ENCODE peak calls at places on chromosomes 2 and 18, in nine cellular contexts. A, K, R, X, W, U, Q, D and S are unnamed samples.

GRCh38 chr2:222038086-222038802 is 260.6 kb downstream of the PAX3 start:
- DNase-seq in A (no peak), K (no peak), R (no peak), X (no peak), W (no peak), U (no peak), Q (no peak), D (peak), S (no peak)

GRCh38 chr2:166091439-166091838 is 36.4 kb downstream of the SCN1A start:
- DNase-seq in A (no peak), K (peak), R (no peak), X (no peak), W (no peak), U (no peak), Q (no peak), D (peak), S (no peak)

GRCh38 chr2:241323777-241324176 is 8.1 kb downstream of the SEPTIN2 start:
- DNase-seq in A (no peak), K (no peak), R (no peak), X (no peak), W (no peak), U (no peak), Q (no peak), D (no peak), S (no peak)

GRCh38 chr2:179613701-179614100 is 247.7 kb downstream of the ZNF385B start:
- DNase-seq in A (no peak), K (no peak), R (no peak), X (no peak), W (no peak), U (no peak), Q (no peak), D (peak), S (no peak)

GRCh38 chr2:176148758-176149483 is 2.4 kb upstream of the HOXD4 start:
- DNase-seq in A (no peak), K (no peak), R (no peak), X (no peak), W (no peak), U (no peak), Q (no peak), D (no peak), S (no peak)

GRCh38 chr2:43212216-43212828 is 14.1 kb downstream of the ZFP36L2 start:
- DNase-seq in A (no peak), K (no peak), R (no peak), X (no peak), W (no peak), U (no peak), Q (peak), D (no peak), S (no peak)

GRCh38 chr2:239309398-239310245 is 91.2 kb downstream of the HDAC4 start:
- DNase-seq in A (peak), K (no peak), R (no peak), X (no peak), W (peak), U (peak), Q (no peak), D (no peak), S (peak)

GRCh38 chr2:175930504-175930903 is 71.6 kb downstream of the LNPK start:
- DNase-seq in A (no peak), K (no peak), R (no peak), X (no peak), W (no peak), U (no peak), Q (no peak), D (peak), S (no peak)

GRCh38 chr18:21740724-21741510 is at the start of gene MIB1:
- DNase-seq in A (peak), K (peak), R (peak), X (peak), W (peak), U (peak), Q (peak), D (peak), S (peak)

GRCh38 chr2:148508878-148509702 is 135.5 kb upstream of the EPC2 start:
- DNase-seq in A (peak), K (peak), R (peak), X (peak), W (no peak), U (peak), Q (peak), D (peak), S (peak)

GRCh38 chr2:240974771-240975572 is 23.4 kb upstream of the SNED1 start:
- DNase-seq in A (no peak), K (no peak), R (no peak), X (no peak), W (peak), U (no peak), Q (no peak), D (peak), S (no peak)

GRCh38 chr2:64405476-64406406 is 48.2 kb upstream of the LGALSL start:
- DNase-seq in A (peak), K (no peak), R (no peak), X (peak), W (no peak), U (peak), Q (peak), D (peak), S (no peak)

GRCh38 chr2:161576421-161576820 is 47.8 kb upstream of the SLC4A10 start:
- DNase-seq in A (no peak), K (peak), R (no peak), X (no peak), W (no peak), U (no peak), Q (no peak), D (no peak), S (no peak)

GRCh38 chr2:58601017-58601416 is 359.9 kb upstream of the FANCL start:
- DNase-seq in A (no peak), K (peak), R (no peak), X (no peak), W (no peak), U (no peak), Q (no peak), D (peak), S (no peak)

GRCh38 chr2:177651833-177652232 is 259.3 kb downstream of the AGPS start:
- DNase-seq in A (no peak), K (no peak), R (no peak), X (no peak), W (no peak), U (no peak), Q (no peak), D (no peak), S (no peak)

GRCh38 chr2:134782792-134783191 is 55.6 kb upstream of the ACMSD start:
- DNase-seq in A (no peak), K (no peak), R (no peak), X (no peak), W (no peak), U (no peak), Q (no peak), D (peak), S (no peak)

GRCh38 chr2:237998530-237998929 is 31.7 kb downstream of the UBE2F start:
- DNase-seq in A (peak), K (no peak), R (no peak), X (no peak), W (no peak), U (no peak), Q (no peak), D (no peak), S (no peak)

GRCh38 chr2:23706613-23707078 is 220.3 kb downstream of the ATAD2B start:
- DNase-seq in A (no peak), K (peak), R (no peak), X (no peak), W (peak), U (no peak), Q (no peak), D (no peak), S (no peak)

GRCh38 chr2:215441560-215442391 is 5.9 kb upstream of the FN1 start:
- DNase-seq in A (no peak), K (no peak), R (no peak), X (peak), W (no peak), U (no peak), Q (no peak), D (no peak), S (no peak)

GRCh38 chr2:23330214-23330613 is 54.8 kb upstream of the KLHL29 start:
- DNase-seq in A (peak), K (peak), R (peak), X (no peak), W (no peak), U (no peak), Q (no peak), D (peak), S (no peak)

GRCh38 chr2:100392715-100393114 is 24.8 kb downstream of the CHST10 start:
- DNase-seq in A (no peak), K (no peak), R (no peak), X (no peak), W (no peak), U (no peak), Q (no peak), D (no peak), S (no peak)

GRCh38 chr2:98801930-98802329 is 71.0 kb upstream of the MGAT4A start:
- DNase-seq in A (no peak), K (no peak), R (no peak), X (no peak), W (peak), U (no peak), Q (no peak), D (no peak), S (peak)

GRCh38 chr2:236629961-236630872 is 60.6 kb downstream of the ACKR3 start:
- DNase-seq in A (peak), K (no peak), R (no peak), X (no peak), W (no peak), U (peak), Q (no peak), D (no peak), S (peak)

GRCh38 chr2:142980246-142981068 is 103.0 kb downstream of the KYNU start:
- DNase-seq in A (no peak), K (no peak), R (no peak), X (peak), W (no peak), U (no peak), Q (no peak), D (peak), S (no peak)

GRCh38 chr2:70855679-70856078 is 20.1 kb upstream of the CD207 start:
- DNase-seq in A (no peak), K (no peak), R (no peak), X (peak), W (no peak), U (no peak), Q (no peak), D (peak), S (no peak)

GRCh38 chr18:12326711-12327460 is 18.8 kb downstream of the TUBB6 start:
- DNase-seq in A (no peak), K (no peak), R (no peak), X (no peak), W (no peak), U (no peak), Q (no peak), D (no peak), S (no peak)

GRCh38 chr2:47190188-47190818 is 35.2 kb upstream of the STPG4 start:
- DNase-seq in A (no peak), K (no peak), R (no peak), X (no peak), W (no peak), U (no peak), Q (no peak), D (no peak), S (no peak)

GRCh38 chr18:50610349-50610748 is 50.5 kb downstream of the MAPK4 start:
- DNase-seq in A (no peak), K (no peak), R (no peak), X (no peak), W (no peak), U (no peak), Q (no peak), D (no peak), S (no peak)

GRCh38 chr18:74942319-74942910 is 266.5 kb downstream of the PTGR3 start:
- DNase-seq in A (no peak), K (no peak), R (no peak), X (peak), W (peak), U (no peak), Q (no peak), D (no peak), S (no peak)

GRCh38 chr2:12807907-12808810 is 91.4 kb downstream of the TRIB2 start:
- DNase-seq in A (peak), K (no peak), R (no peak), X (no peak), W (no peak), U (no peak), Q (no peak), D (no peak), S (no peak)

GRCh38 chr18:8196238-8196637 is 413.0 kb upstream of the RAB12 start:
- DNase-seq in A (no peak), K (no peak), R (no peak), X (no peak), W (no peak), U (no peak), Q (no peak), D (no peak), S (no peak)

GRCh38 chr18:31050635-31051034 is 8.1 kb upstream of the DSC3 start:
- DNase-seq in A (no peak), K (no peak), R (no peak), X (no peak), W (no peak), U (no peak), Q (no peak), D (no peak), S (no peak)

GRCh38 chr2:229901819-229902218 is 20.0 kb downstream of the TRIP12 start:
- DNase-seq in A (peak), K (peak), R (no peak), X (peak), W (no peak), U (no peak), Q (peak), D (peak), S (no peak)

GRCh38 chr18:79754022-79754761 is 43.5 kb upstream of the KCNG2 start:
- DNase-seq in A (no peak), K (no peak), R (no peak), X (no peak), W (peak), U (no peak), Q (no peak), D (no peak), S (no peak)

GRCh38 chr2:31980674-31981356 is 30.0 kb downstream of the MEMO1 start:
- DNase-seq in A (no peak), K (peak), R (no peak), X (no peak), W (no peak), U (no peak), Q (no peak), D (peak), S (no peak)

GRCh38 chr2:73291093-73291460 is 2.3 kb downstream of the EGR4 start:
- DNase-seq in A (peak), K (peak), R (peak), X (no peak), W (peak), U (no peak), Q (peak), D (peak), S (peak)
- TF ChIP-seq CTCF in A (no peak), K (peak), R (no peak), X (no peak), W (no peak), U (no peak), Q (no peak), D (no peak), S (no peak)

DNA sequence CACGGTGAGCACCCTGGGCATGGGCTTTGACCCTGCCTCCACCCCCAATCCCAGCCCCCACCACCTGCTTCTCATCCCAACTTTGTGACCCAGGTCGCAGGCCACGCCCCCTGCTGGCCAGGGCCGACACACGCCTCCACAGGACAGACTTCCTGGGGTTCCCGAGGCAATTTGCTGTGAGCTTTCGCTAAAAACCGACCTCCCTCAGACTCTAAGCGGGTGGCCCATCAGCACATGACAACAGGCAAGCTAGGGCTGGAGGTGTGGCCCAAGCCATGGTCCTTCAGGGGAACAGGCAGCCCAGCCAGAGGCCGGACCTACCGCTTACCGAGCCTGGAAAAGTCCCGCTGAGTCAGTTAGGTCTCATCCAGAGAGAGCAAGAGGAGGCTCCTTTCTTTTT is 31.9 kb downstream of the C1QL2 start:
- DNase-seq in A (peak), K (peak), R (peak), X (no peak), W (peak), U (no peak), Q (peak), D (no peak), S (no peak)
- TF ChIP-seq CTCF in A (no peak), K (peak), R (peak), X (peak), W (peak), U (peak), Q (peak), D (no peak), S (peak)

GRCh38 chr2:95208101-95208500 is 780 bp downstream of the ZNF892 start:
- DNase-seq in A (no peak), K (no peak), R (no peak), X (no peak), W (no peak), U (no peak), Q (no peak), D (peak), S (no peak)

GRCh38 chr2:95203911-95204310 is 3.4 kb upstream of the ZNF892 start:
- DNase-seq in A (no peak), K (no peak), R (no peak), X (no peak), W (no peak), U (no peak), Q (no peak), D (no peak), S (no peak)

GRCh38 chr2:95204396-95204795 is 2.9 kb upstream of the ZNF892 start:
- DNase-seq in A (no peak), K (no peak), R (no peak), X (no peak), W (no peak), U (no peak), Q (no peak), D (no peak), S (no peak)

GRCh38 chr2:95206086-95206485 is 1.2 kb upstream of the ZNF892 start:
- DNase-seq in A (no peak), K (no peak), R (no peak), X (no peak), W (no peak), U (no peak), Q (no peak), D (no peak), S (no peak)

DNA sequence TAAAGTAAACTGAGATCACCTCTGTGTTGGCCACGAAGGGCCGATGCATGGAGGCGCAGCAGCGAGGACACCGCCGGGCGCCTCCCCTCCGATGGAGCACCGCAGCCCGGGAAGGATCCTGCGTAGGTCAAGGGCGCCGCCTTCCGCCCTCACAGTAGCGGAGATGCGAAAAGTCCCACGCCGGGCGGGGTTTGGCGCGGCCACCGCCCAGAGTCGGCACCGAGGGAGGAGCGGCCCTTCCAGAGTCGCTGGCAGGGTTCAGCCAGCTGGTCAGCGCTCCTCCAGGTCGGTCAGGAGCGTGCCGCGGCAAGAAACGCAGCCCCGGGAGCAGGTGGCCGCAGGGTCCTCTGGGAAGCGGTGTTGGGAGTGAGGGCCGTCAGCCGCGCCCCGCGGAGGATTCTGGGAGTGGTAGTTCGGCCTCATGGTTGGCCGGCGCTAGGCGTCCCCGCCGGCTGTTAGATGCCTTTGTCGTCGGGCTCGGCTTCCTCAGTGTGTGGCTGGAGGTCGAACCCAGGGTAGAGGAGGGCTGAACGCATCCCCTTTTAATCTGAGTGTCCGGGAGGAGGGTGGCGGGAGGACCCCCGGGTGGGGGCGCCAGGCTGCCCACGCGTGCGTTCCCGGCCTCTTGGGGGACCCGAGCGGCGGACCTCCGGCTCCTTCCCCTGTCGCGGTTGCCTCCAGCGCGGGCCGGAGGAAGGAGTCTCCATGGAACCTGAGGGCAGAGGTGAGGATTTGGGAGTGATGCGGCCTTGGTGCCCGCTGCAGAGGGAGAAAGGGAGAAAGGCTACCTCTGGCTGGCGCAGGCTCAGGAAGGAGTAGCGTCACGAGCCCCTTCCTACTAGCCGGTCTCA is at the start of gene ZNF892:
- DNase-seq in A (peak), K (peak), R (peak), X (peak), W (peak), U (peak), Q (peak), D (peak), S (peak)
- TF ChIP-seq CTCF in A (peak), K (peak), R (peak), X (peak), W (peak), U (peak), Q (no peak), D (peak), S (peak)

GRCh38 chr2:234705108-234705507 is 208.2 kb upstream of the ARL4C start:
- DNase-seq in A (no peak), K (no peak), R (no peak), X (no peak), W (no peak), U (no peak), Q (no peak), D (peak), S (no peak)
- TF ChIP-seq CTCF in A (no peak), K (no peak), R (no peak), X (no peak), W (no peak), U (no peak), Q (no peak), D (no peak), S (no peak)

GRCh38 chr18:32629990-32630389 is 142.8 kb downstream of the KLHL14 start:
- DNase-seq in A (no peak), K (no peak), R (no peak), X (no peak), W (peak), U (no peak), Q (no peak), D (no peak), S (no peak)
- TF ChIP-seq CTCF in A (no peak), K (no peak), R (no peak), X (no peak), W (no peak), U (no peak), Q (no peak), D (no peak), S (no peak)

DNA sequence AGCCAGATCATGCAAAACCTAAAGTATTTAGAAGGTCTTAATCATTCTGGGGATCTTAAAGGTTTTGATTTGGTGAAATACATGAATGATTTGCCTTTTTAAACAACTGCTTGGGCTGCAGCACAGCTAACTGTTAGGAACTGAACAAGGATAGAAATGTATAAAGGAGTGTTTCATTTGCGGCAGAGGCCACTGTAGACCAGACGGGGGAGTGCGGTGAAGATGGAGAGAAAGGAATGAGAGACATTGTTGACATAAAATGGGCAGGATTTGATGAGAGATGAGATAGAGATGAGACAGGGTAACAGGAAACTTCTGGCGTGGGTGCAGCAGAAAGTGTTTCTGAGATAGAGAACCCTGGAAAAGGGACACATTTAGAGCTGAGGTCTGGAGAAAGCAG is 308.1 kb downstream of the TMX3 start:
- DNase-seq in A (no peak), K (no peak), R (no peak), X (no peak), W (no peak), U (no peak), Q (no peak), D (no peak), S (no peak)
- TF ChIP-seq CTCF in A (no peak), K (no peak), R (no peak), X (peak), W (no peak), U (no peak), Q (no peak), D (peak), S (no peak)

GRCh38 chr2:167292430-167293171 is 404.3 kb downstream of the XIRP2 start:
- DNase-seq in A (peak), K (peak), R (peak), X (peak), W (peak), U (peak), Q (peak), D (peak), S (peak)
- TF ChIP-seq CTCF in A (no peak), K (no peak), R (peak), X (peak), W (no peak), U (peak), Q (peak), D (peak), S (peak)

GRCh38 chr2:73177645-73178255 is 24.6 kb upstream of the NOTO start:
- DNase-seq in A (no peak), K (no peak), R (no peak), X (no peak), W (no peak), U (no peak), Q (no peak), D (no peak), S (no peak)
- TF ChIP-seq CTCF in A (no peak), K (no peak), R (no peak), X (no peak), W (no peak), U (no peak), Q (peak), D (no peak), S (no peak)

GRCh38 chr2:150332378-150332777 is 155.1 kb downstream of the RND3 start:
- DNase-seq in A (no peak), K (no peak), R (no peak), X (no peak), W (no peak), U (no peak), Q (no peak), D (no peak), S (no peak)
- TF ChIP-seq CTCF in A (no peak), K (no peak), R (no peak), X (no peak), W (no peak), U (no peak), Q (no peak), D (no peak), S (no peak)

GRCh38 chr18:63320690-63321265 is 1.2 kb upstream of the BCL2 start:
- DNase-seq in A (peak), K (peak), R (peak), X (no peak), W (peak), U (peak), Q (peak), D (peak), S (no peak)
- TF ChIP-seq CTCF in A (no peak), K (no peak), R (peak), X (no peak), W (no peak), U (no peak), Q (no peak), D (no peak), S (peak)